ENCODE peak calls at places on chromosomes 1 and 21, in four cellular contexts. Q is cardiac muscle cell, M is astrocyte of the spinal cord, F is fibroblast of pulmonary artery. T is an unnamed sample.

GRCh38 chr1:222390181-222390580 is 157.7 kb downstream of the HHIPL2 start:
- DNase-seq in Q (no peak), M (peak), F (no peak), T (peak)

GRCh38 chr21:28899744-28900143 is 92.9 kb downstream of the LTN1 start:
- DNase-seq in Q (peak), F (peak), M (no peak), T (peak)

GRCh38 chr1:156543066-156543465 is 29.3 kb downstream of the IQGAP3 start:
- DNase-seq in M (no peak), Q (no peak), F (peak), T (no peak)

GRCh38 chr1:53413175-53414001 is 45.8 kb upstream of the DMRTB1 start:
- DNase-seq in F (peak), M (peak), Q (peak), T (peak)

GRCh38 chr1:212238552-212238951 is 46.7 kb upstream of the PPP2R5A start:
- DNase-seq in Q (no peak), M (no peak), F (no peak), T (no peak)

GRCh38 chr1:41513388-41513745 is 28.9 kb upstream of the EDN2 start:
- DNase-seq in Q (no peak), M (no peak), F (no peak), T (no peak)

GRCh38 chr1:176073524-176074157 is 133.4 kb downstream of the COP1 start:
- DNase-seq in M (peak), F (peak), Q (peak), T (peak)

GRCh38 chr21:28856588-28857250 is 136.0 kb downstream of the LTN1 start:
- DNase-seq in Q (peak), M (no peak), F (no peak), T (no peak)

GRCh38 chr21:25092441-25093011 is 514.8 kb downstream of the MRPL39 start:
- DNase-seq in M (no peak), F (no peak), Q (no peak), T (no peak)

GRCh38 chr1:107590895-107591622 is 373.9 kb downstream of the VAV3 start:
- DNase-seq in F (no peak), M (no peak), Q (no peak), T (no peak)

GRCh38 chr1:84297546-84298244 is 3.8 kb upstream of the SAMD13 start:
- DNase-seq in Q (no peak), F (no peak), M (no peak), T (no peak)

GRCh38 chr21:44583800-44584147 is 3.4 kb upstream of the KRTAP10-5 start:
- DNase-seq in M (no peak), Q (no peak), F (no peak), T (no peak)

GRCh38 chr1:6459850-6460265 is 6.1 kb downstream of the TNFRSF25 start:
- DNase-seq in M (no peak), F (no peak), Q (no peak), T (no peak)

GRCh38 chr1:23530750-23531651 is at the start of gene E2F2:
- DNase-seq in F (peak), M (peak), Q (peak), T (peak)

GRCh38 chr1:10514490-10515235 is 39.9 kb downstream of the PEX14 start:
- DNase-seq in F (peak), Q (peak), M (peak), T (peak)

DNA sequence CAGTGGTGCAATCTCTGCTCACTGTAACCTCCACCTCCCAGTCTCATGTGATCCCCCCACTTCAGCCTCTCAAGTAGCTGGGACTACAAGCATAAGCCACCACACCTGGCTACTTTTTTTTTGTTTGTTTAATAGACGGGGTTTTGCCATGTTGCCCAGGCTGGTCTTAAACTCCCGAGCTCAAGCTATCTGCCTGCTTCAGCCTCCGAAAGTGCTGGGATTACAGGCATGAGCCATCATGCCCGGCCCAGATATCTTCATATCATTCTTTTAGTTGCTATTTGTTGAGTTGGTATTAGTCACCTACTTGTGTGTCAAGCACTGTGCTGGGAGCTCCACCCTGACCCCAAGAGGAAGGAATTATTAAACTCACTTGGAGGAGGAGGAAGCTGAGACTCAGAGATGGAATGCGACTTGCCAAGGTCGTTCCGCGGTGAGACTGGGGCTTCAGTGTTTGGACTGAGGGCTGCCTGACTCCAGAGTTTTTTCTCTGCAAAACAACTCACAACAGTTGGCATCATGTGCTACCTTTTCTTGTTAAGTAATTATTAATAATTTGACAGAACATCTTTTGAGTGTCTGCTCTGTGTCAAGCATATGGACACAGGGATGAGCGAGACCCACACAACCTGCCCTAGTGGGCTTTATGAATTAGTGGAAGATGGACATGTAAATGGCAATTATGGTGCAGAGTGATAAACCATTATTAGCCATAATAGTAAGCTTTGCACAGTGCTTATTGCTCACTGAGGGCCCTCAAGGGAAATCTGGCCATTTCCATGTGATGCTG is 132.0 kb downstream of the FOXD2 start:
- DNase-seq in F (peak), M (peak), Q (peak), T (peak)
- TF ChIP-seq CTCF in F (peak), M (peak), Q (peak), T (peak)

DNA sequence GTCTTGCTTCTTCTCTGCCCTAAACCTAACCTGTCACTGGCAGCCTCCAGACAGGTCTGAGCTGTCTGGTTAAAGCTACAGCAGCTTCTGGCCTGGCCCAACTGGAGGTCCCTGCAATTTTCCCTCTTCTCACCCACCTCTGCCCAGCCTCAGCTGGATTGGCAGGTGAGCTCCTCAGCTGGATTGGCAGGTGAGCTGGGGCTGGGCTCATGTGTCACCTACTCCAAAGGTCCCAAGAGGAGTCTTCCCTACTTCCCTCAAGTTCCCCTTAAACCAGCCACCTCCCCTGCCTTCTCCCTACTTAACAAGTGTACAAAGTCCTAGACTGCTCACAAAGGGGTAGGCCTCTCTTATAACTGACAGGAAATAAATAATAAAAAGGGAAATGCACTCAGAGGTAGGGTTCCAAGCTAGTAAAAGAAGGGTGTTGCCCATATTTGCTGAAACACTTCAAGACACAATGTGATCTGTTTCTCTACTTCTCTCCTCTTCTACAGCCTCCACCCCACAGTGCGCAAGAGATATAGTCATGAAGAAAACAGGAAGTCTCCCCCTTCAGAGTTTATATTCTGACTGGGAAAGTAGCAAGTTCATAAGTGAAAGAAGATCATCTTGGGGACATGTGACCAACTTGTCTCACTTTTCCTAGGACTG is at the start of gene GPA33:
- DNase-seq in Q (no peak), M (no peak), F (no peak), T (no peak)
- TF ChIP-seq CTCF in Q (no peak), M (no peak), F (no peak), T (no peak)

GRCh38 chr1:116821763-116822162 is 67.5 kb downstream of the CD2 start:
- DNase-seq in M (no peak), Q (no peak), F (no peak), T (no peak)

GRCh38 chr1:116819081-116819480 is 64.9 kb downstream of the CD2 start:
- DNase-seq in M (peak), F (peak), Q (no peak), T (peak)

GRCh38 chr1:116814935-116815334 is 60.7 kb downstream of the CD2 start:
- DNase-seq in F (no peak), M (no peak), Q (no peak), T (no peak)

GRCh38 chr1:116820362-116820761 is 66.1 kb downstream of the CD2 start:
- DNase-seq in Q (peak), F (peak), M (peak), T (peak)

DNA sequence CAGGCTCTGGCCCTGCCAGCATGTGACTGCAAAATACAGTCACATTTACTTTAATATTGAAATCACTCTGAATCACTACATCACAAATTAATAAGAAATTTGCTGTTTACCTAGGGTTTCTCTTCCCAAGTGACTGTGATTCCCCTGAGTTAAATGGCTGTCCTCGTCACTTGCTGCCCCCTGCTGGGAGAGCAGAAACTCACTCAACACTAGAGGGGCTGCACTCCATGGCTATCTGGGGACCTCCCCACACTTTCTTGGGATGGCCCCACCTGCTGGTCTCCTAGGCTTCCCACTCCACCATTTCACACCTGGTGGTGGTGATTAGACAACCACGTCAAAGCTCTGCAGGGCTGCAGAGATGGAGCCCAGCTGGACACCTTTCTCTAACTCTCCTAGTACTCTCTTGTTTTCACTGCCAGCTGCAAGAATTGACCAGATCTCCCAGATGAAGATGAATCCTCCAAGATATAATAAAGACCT is 63.4 kb downstream of the CD2 start:
- DNase-seq in Q (peak), F (peak), M (no peak), T (peak)
- TF ChIP-seq CTCF in Q (peak), F (peak), M (peak), T (peak)

GRCh38 chr1:171802207-171802606 is 20.7 kb downstream of the METTL13 start:
- DNase-seq in M (no peak), Q (no peak), F (no peak), T (no peak)
- TF ChIP-seq CTCF in M (no peak), Q (no peak), F (no peak), T (peak)